ENCODE peak calls at places on chromosome 6, in eight cellular contexts. X, Q, F, O, J, Z, H and V are unnamed samples.

GRCh38 chr6:101393291-101394251 is at the start of gene GRIK2:
- DNase-seq in X (peak; percentile 51), Q (peak; percentile 5), F (peak; percentile 56), O (no peak), J (peak; percentile 82), Z (peak; percentile 78), H (peak; percentile 65), V (peak; percentile 34)

GRCh38 chr6:45500924-45501816 is 123.4 kb upstream of the SUPT3H start:
- DNase-seq in X (no peak), Q (peak; percentile 11), F (no peak), O (no peak), J (peak; percentile 11), Z (no peak), H (peak; percentile 14), V (no peak)

GRCh38 chr6:54291146-54291545 is 17.1 kb upstream of the TINAG start:
- DNase-seq in X (peak; percentile 43), Q (no peak), F (no peak), O (peak; percentile 46), J (no peak), Z (no peak), H (peak; percentile 73), V (no peak)

GRCh38 chr6:106462923-106463557 is 102.5 kb downstream of the CRYBG1 start:
- DNase-seq in X (no peak), Q (no peak), F (no peak), O (no peak), J (no peak), Z (no peak), H (no peak), V (no peak)

GRCh38 chr6:169543704-169544103 is 158.1 kb downstream of the WDR27 start:
- DNase-seq in X (no peak), Q (no peak), F (no peak), O (no peak), J (no peak), Z (no peak), H (no peak), V (no peak)

GRCh38 chr6:105759946-105760345 is 326.2 kb upstream of the PRDM1 start:
- DNase-seq in X (no peak), Q (no peak), F (no peak), O (peak; percentile 37), J (no peak), Z (no peak), H (peak; percentile 86), V (no peak)

GRCh38 chr6:158629376-158630221 is 14.9 kb downstream of the DYNLT1 start:
- DNase-seq in X (no peak), Q (no peak), F (no peak), O (no peak), J (no peak), Z (peak; percentile 56), H (no peak), V (no peak)

GRCh38 chr6:93017213-93017612 is 402.1 kb downstream of the EPHA7 start:
- DNase-seq in X (no peak), Q (peak; percentile 1), F (no peak), O (no peak), J (no peak), Z (no peak), H (no peak), V (no peak)

GRCh38 chr6:43216200-43216599 is 13.1 kb downstream of the DNPH1 start:
- DNase-seq in X (no peak), Q (no peak), F (no peak), O (no peak), J (no peak), Z (no peak), H (no peak), V (no peak)

GRCh38 chr6:105482227-105482839 is 79.5 kb upstream of the PREP start:
- DNase-seq in X (no peak), Q (no peak), F (peak; percentile 42), O (peak; percentile 17), J (peak; percentile 20), Z (peak; percentile 90), H (peak; percentile 17), V (no peak)

GRCh38 chr6:63573899-63574553 is 1.7 kb downstream of the LOC128125822 start:
- DNase-seq in X (no peak), Q (peak; percentile 83), F (no peak), O (peak; percentile 75), J (peak; percentile 73), Z (peak; percentile 50), H (peak; percentile 74), V (no peak)

GRCh38 chr6:72968704-72969103 is 256.6 kb downstream of the KHDC1L start:
- DNase-seq in X (no peak), Q (no peak), F (no peak), O (peak; percentile 79), J (no peak), Z (no peak), H (peak; percentile 88), V (no peak)

GRCh38 chr6:36997811-36998722 is 7.4 kb upstream of the FGD2 start:
- DNase-seq in X (no peak), Q (no peak), F (no peak), O (no peak), J (no peak), Z (peak; percentile 51), H (no peak), V (no peak)

GRCh38 chr6:17816921-17817611 is 110.3 kb upstream of the NUP153 start:
- DNase-seq in X (no peak), Q (no peak), F (no peak), O (no peak), J (no peak), Z (no peak), H (peak; percentile 55), V (no peak)

GRCh38 chr6:132253211-132253610 is 148.1 kb downstream of the MOXD1 start:
- DNase-seq in X (no peak), Q (no peak), F (no peak), O (no peak), J (no peak), Z (no peak), H (no peak), V (no peak)

GRCh38 chr6:148140772-148141557 is 201.7 kb upstream of the SASH1 start:
- DNase-seq in X (no peak), Q (no peak), F (no peak), O (no peak), J (no peak), Z (no peak), H (peak; percentile 51), V (no peak)

GRCh38 chr6:5174756-5175155 is 86.0 kb downstream of the LYRM4 start:
- DNase-seq in X (no peak), Q (no peak), F (no peak), O (no peak), J (no peak), Z (no peak), H (no peak), V (no peak)

GRCh38 chr6:37565267-37566208 is 65.8 kb upstream of the CCDC167 start:
- DNase-seq in X (no peak), Q (no peak), F (no peak), O (no peak), J (peak; percentile 93), Z (peak; percentile 85), H (no peak), V (no peak)

GRCh38 chr6:46815130-46815529 is 21.9 kb downstream of the MEP1A start:
- DNase-seq in X (no peak), Q (no peak), F (no peak), O (peak; percentile 15), J (no peak), Z (no peak), H (peak; percentile 29), V (no peak)

GRCh38 chr6:138953451-138953850 is 34.6 kb downstream of the REPS1 start:
- DNase-seq in X (no peak), Q (no peak), F (no peak), O (peak; percentile 37), J (no peak), Z (no peak), H (peak; percentile 86), V (peak; percentile 11)

GRCh38 chr6:1812487-1812886 is 202.8 kb downstream of the FOXC1 start:
- DNase-seq in X (no peak), Q (no peak), F (no peak), O (no peak), J (no peak), Z (no peak), H (no peak), V (no peak)

GRCh38 chr6:25844518-25844917 is 12.7 kb upstream of the SLC17A1 start:
- DNase-seq in X (no peak), Q (no peak), F (no peak), O (no peak), J (peak; percentile 7), Z (no peak), H (no peak), V (no peak)

GRCh38 chr6:113508249-113508648 is 348.9 kb upstream of the MARCKS start:
- DNase-seq in X (no peak), Q (no peak), F (no peak), O (no peak), J (no peak), Z (no peak), H (no peak), V (no peak)

GRCh38 chr6:68876792-68877493 is 241.9 kb downstream of the ADGRB3 start:
- DNase-seq in X (peak; percentile 4), Q (peak; percentile 17), F (no peak), O (no peak), J (no peak), Z (peak; percentile 57), H (peak; percentile 56), V (no peak)

GRCh38 chr6:28176373-28176772 is 34.7 kb downstream of the ZKSCAN8 start:
- DNase-seq in X (no peak), Q (no peak), F (no peak), O (no peak), J (no peak), Z (no peak), H (no peak), V (no peak)

GRCh38 chr6:151482290-151482689 is 11.5 kb upstream of the CCDC170 start:
- DNase-seq in X (no peak), Q (no peak), F (no peak), O (no peak), J (no peak), Z (no peak), H (peak; percentile 11), V (no peak)

GRCh38 chr6:30357678-30358339 is 12.9 kb downstream of the RPP21 start:
- DNase-seq in X (peak; percentile 2), Q (peak; percentile 69), F (peak; percentile 25), O (peak; percentile 54), J (peak; percentile 63), Z (peak; percentile 77), H (peak; percentile 83), V (peak; percentile 15)